ENCODE peak calls at places on chromosomes 13 and 19, in four cellular contexts. A is pancreas, X is activated T-cell treated with anti-CD3 and anti-CD28 coated beads for 1 hour, Z is GF-D8. T is an unnamed sample.

GRCh38 chr13:33637978-33638743 is 179.8 kb upstream of the RFC3 start:
- DNase-seq in Z (no peak), X (no peak), A (no peak), T (no peak)

GRCh38 chr19:21680026-21680425 is 87.4 kb downstream of the ZNF100 start:
- DNase-seq in A (no peak), X (no peak), Z (no peak), T (no peak)

GRCh38 chr13:98313938-98314292 is 136.8 kb upstream of the RNF113B start:
- DNase-seq in X (no peak), A (peak; percentile 73), Z (no peak), T (no peak)

GRCh38 chr19:55753401-55753800 is 5.5 kb upstream of the RFPL4A start:
- DNase-seq in Z (no peak), A (peak; percentile 81), X (no peak), T (no peak)

GRCh38 chr13:111518161-111518791 is 197.8 kb downstream of the TEX29 start:
- DNase-seq in X (no peak), Z (no peak), A (no peak), T (peak; percentile 54)

GRCh38 chr19:31875550-31875949 is 469.9 kb upstream of the ZNF507 start:
- DNase-seq in X (no peak), A (no peak), Z (no peak), T (no peak)

GRCh38 chr13:46097015-46097414 is 7.8 kb downstream of the CPB2 start:
- DNase-seq in A (peak; percentile 58), X (no peak), Z (no peak), T (peak; percentile 73)

GRCh38 chr19:3723883-3724282 is 15.7 kb downstream of the TJP3 start:
- DNase-seq in A (no peak), Z (no peak), X (no peak), T (no peak)

GRCh38 chr13:97951376-97951775 is 2.1 kb upstream of the IPO5 start:
- DNase-seq in Z (no peak), A (no peak), X (no peak), T (no peak)

GRCh38 chr19:45947926-45948325 is 25.7 kb downstream of the NOVA2 start:
- DNase-seq in A (no peak), Z (no peak), X (no peak), T (no peak)

GRCh38 chr13:92136449-92137180 is 738.2 kb downstream of the GPC5 start:
- DNase-seq in A (no peak), Z (no peak), X (no peak), T (no peak)

GRCh38 chr13:48431987-48432615 is 19.2 kb upstream of the LPAR6 start:
- DNase-seq in X (no peak), Z (no peak), A (no peak), T (no peak)

GRCh38 chr13:98315466-98315865 is 138.4 kb upstream of the RNF113B start:
- DNase-seq in X (no peak), Z (no peak), A (no peak), T (no peak)

GRCh38 chr19:40348961-40349507 is 539 bp downstream of the PLD3 start:
- DNase-seq in Z (no peak), A (peak; percentile 29), X (no peak), T (peak; percentile 64)

GRCh38 chr19:295687-296370 is 4.6 kb upstream of the PLPP2 start:
- DNase-seq in Z (no peak), A (peak; percentile 59), X (no peak), T (no peak)

GRCh38 chr13:28117689-28118377 is 17.5 kb upstream of the FLT3 start:
- DNase-seq in A (peak; percentile 37), Z (no peak), X (no peak), T (peak; percentile 2)

GRCh38 chr13:23778007-23778687 is 111.1 kb downstream of the MIPEP start:
- DNase-seq in Z (no peak), X (no peak), A (no peak), T (no peak)

GRCh38 chr19:33430674-33431277 is 57.3 kb downstream of the CEBPG start:
- DNase-seq in X (peak; percentile 49), A (peak; percentile 70), Z (no peak), T (peak; percentile 80)

GRCh38 chr13:101970339-101970738 is 431.5 kb downstream of the FGF14 start:
- DNase-seq in A (no peak), Z (no peak), X (no peak), T (no peak)

GRCh38 chr13:44379885-44380284 is 6.3 kb downstream of the SERP2 start:
- DNase-seq in A (no peak), Z (no peak), X (no peak), T (no peak)

GRCh38 chr19:2166741-2167738 is 3.3 kb downstream of the DOT1L start:
- DNase-seq in X (no peak), Z (no peak), A (peak; percentile 82), T (no peak)

GRCh38 chr19:722553-723101 is 13.9 kb downstream of the PALM start:
- DNase-seq in Z (peak; percentile 18), X (no peak), A (no peak), T (no peak)

GRCh38 chr13:67231481-67231940 is 1.4 kb upstream of the PCDH9 start:
- DNase-seq in A (no peak), Z (no peak), X (no peak), T (peak; percentile 13)

GRCh38 chr13:76903544-76904162 is 17.4 kb upstream of the KCTD12 start:
- DNase-seq in X (peak; percentile 50), Z (no peak), A (peak; percentile 67), T (peak; percentile 76)

GRCh38 chr13:53191091-53191490 is 162.5 kb downstream of the OLFM4 start:
- DNase-seq in X (no peak), Z (no peak), A (no peak), T (no peak)

GRCh38 chr13:79442221-79442620 is 36.2 kb upstream of the RBM26 start:
- DNase-seq in A (no peak), Z (no peak), X (no peak), T (no peak)

GRCh38 chr13:100533588-100534041 is 55.0 kb downstream of the GGACT start:
- DNase-seq in Z (no peak), A (peak; percentile 84), X (no peak), T (peak; percentile 89)

GRCh38 chr19:50875795-50876422 is 2.7 kb downstream of the KLK2 start:
- DNase-seq in Z (no peak), A (no peak), X (no peak), T (no peak)

GRCh38 chr13:99018418-99019180 is 40.7 kb upstream of the DOCK9 start:
- DNase-seq in Z (no peak), A (no peak), X (no peak), T (no peak)

T was measured in NCI-H345.